ENCODE peak calls at places on chromosomes 6 and 20, in eight cellular contexts. H, L, K, C, I, X, V and F are unnamed samples.

GRCh38 chr20:37313546-37314091 is 24.2 kb downstream of the MANBAL start:
- DNase-seq in H (no peak), L (no peak), K (no peak), C (no peak), I (no peak), X (no peak), V (no peak), F (no peak)

GRCh38 chr20:44644384-44645131 is 6.9 kb downstream of the ADA start:
- DNase-seq in H (no peak), L (no peak), K (no peak), C (no peak), I (no peak), X (no peak), V (no peak), F (no peak)

GRCh38 chr20:20293986-20294385 is 73.9 kb upstream of the INSM1 start:
- DNase-seq in H (no peak), L (no peak), K (no peak), C (no peak), I (no peak), X (no peak), V (no peak), F (no peak)

GRCh38 chr20:38260025-38260377 is 534 bp downstream of the KIAA1755 start:
- DNase-seq in H (no peak), L (no peak), K (no peak), C (no peak), I (peak), X (peak), V (no peak), F (no peak)

GRCh38 chr6:139173172-139173571 is 38.3 kb downstream of the HECA start:
- DNase-seq in H (no peak), L (no peak), K (peak), C (no peak), I (no peak), X (no peak), V (no peak), F (peak)

GRCh38 chr20:50521709-50522674 is 11.8 kb downstream of the PTPN1 start:
- DNase-seq in H (no peak), L (no peak), K (no peak), C (no peak), I (no peak), X (no peak), V (no peak), F (no peak)

GRCh38 chr6:163474581-163474980 is 60.1 kb downstream of the QKI start:
- DNase-seq in H (no peak), L (no peak), K (no peak), C (no peak), I (no peak), X (no peak), V (no peak), F (no peak)

GRCh38 chr6:170383466-170384075 is 77.0 kb downstream of the FAM120B start:
- DNase-seq in H (no peak), L (no peak), K (no peak), C (no peak), I (no peak), X (no peak), V (no peak), F (no peak)

GRCh38 chr6:138182939-138183791 is 21.4 kb downstream of the ARFGEF3 start:
- DNase-seq in H (peak), L (no peak), K (no peak), C (no peak), I (no peak), X (no peak), V (no peak), F (no peak)

GRCh38 chr6:53725791-53726575 is 60.4 kb upstream of the KLHL31 start:
- DNase-seq in H (peak), L (peak), K (peak), C (peak), I (peak), X (peak), V (peak), F (peak)

DNA sequence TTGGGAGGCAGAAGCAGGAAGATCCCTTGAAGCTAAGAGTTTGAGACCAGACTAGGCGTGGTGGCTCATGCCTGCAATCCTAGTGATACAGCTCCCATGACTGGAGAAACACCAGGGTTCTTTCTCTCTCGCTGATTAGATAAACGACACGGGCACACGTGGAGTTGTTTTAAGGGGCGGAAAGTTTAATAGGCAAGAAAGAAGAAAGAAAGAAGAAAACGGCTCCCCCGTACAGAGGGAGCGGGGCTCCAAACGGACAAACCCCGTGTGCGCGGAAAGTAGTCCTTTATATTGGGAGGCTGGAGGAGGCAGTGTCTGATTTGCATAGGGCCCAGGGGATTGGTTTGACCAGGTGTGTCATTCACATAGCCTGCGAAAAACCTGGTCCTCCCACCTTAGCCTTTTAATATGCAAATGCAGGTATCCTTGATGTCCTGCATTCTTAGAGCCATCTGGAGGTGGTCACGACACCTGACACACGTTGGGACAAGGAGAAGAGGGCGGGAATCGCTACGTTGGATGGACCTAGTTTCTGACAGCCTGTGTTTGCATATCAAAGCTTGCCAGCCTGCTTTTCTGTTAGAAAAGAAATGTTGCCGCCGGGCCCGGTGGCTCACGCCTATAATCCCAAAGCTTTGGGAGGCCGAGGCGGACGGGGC is 12.0 kb upstream of the CLPSL2 start:
- DNase-seq in H (peak), L (no peak), K (no peak), C (no peak), I (no peak), X (no peak), V (no peak), F (peak)
- H3K4me3 ChIP-seq in H (peak), L (no peak), K (no peak), C (no peak), I (no peak), X (peak), V (no peak), F (peak)

GRCh38 chr20:3659492-3660261 is 3.5 kb downstream of the GFRA4 start:
- DNase-seq in H (no peak), L (no peak), K (no peak), C (no peak), I (no peak), X (no peak), V (no peak), F (no peak)
- TF ChIP-seq CTCF in H (no peak), L (no peak), K (no peak), C (no peak), I (no peak), X (no peak), V (no peak), F (no peak)

GRCh38 chr6:1388927-1389790 is at the start of gene FOXF2:
- DNase-seq in H (peak), L (no peak), K (no peak), C (no peak), I (no peak), X (peak), V (no peak), F (no peak)
- H3K4me3 ChIP-seq in H (peak), L (peak), K (peak), C (peak), I (peak), X (peak), V (peak), F (peak)

GRCh38 chr6:33407132-33407718 is 3.6 kb upstream of the PHF1 start:
- DNase-seq in H (no peak), L (no peak), K (peak), C (peak), I (peak), X (peak), V (no peak), F (peak)
- TF ChIP-seq CTCF in H (no peak), L (peak), K (peak), C (peak), I (peak), X (peak), V (peak), F (peak)

DNA sequence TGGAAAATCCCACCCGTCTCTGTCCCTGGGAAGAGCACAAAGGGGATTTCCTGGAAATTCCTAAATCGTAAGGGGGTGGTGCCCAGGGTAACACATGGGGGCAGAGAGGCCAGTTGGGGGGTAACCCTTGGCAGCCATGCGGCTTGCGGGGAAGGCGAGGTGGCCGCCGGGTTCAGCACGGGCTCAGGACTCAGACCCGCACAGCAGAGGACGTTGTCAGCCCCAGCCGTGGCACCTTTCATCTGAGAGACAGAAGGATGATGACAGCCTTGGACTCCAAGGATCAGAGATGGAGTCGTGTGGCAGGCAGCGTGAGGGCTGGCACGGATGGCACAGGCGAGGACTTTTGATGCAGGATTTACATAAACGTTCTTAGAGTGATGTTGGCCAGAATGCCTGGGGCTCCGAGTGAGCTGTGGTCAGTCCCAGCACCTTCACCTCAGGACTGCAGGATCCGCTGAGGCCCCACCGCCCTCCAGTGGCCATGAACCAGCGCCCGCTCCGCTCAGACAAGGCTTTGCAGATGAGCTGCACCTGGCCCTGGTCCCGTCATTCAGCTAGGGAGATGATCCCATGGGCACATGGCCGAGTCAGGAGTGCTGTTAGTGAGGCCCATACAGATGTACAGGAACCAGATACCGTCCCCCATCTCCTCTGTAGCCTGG is 190.3 kb downstream of the TAF4 start:
- DNase-seq in H (no peak), L (no peak), K (no peak), C (no peak), I (no peak), X (no peak), V (no peak), F (no peak)
- H3K4me3 ChIP-seq in H (no peak), L (no peak), K (no peak), C (no peak), I (no peak), X (no peak), V (no peak), F (no peak)

DNA sequence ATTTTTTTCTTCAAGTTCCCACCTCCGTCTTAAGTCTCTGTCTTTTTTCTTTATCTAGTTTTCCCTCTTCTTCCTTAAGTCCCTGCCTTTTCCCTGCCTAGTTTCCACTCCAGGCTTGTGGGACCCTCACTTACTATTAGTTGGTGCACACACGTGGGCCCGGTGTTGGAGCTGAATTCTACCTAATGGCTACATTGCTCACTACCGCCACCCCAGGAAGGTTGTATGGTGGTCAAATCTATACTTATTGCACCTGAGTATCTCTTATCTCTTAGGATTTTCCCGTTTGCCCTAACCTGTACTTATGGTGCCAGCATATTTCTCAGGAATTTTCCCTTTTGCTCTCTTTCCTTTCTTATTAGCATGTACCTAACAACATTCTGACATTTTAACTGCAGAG is 692.8 kb downstream of the EPM2A start:
- DNase-seq in H (peak), L (no peak), K (no peak), C (no peak), I (no peak), X (no peak), V (no peak), F (no peak)
- TF ChIP-seq CTCF in H (peak), L (no peak), K (peak), C (peak), I (no peak), X (peak), V (no peak), F (peak)

DNA sequence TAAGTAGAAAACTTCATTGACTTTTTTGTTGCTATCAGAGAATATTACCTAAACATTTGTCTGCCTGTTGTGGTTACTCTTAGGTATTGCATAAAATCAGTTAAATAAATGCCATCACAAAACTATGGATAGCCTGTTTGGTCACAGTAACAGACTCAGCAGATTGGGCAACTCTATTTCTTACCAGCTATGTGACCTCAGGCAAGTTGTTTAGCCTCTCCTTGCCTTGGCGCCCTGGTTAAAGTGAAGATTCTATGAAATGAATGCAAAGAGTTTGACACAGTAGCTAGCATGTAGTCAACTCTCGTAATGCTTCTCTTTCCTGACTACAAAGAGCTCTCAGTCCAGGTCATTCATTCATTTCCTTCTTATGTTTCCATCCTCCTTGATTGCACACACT is 82.5 kb upstream of the ID4 start:
- DNase-seq in H (no peak), L (no peak), K (no peak), C (no peak), I (no peak), X (no peak), V (no peak), F (peak)
- H3K4me3 ChIP-seq in H (no peak), L (no peak), K (no peak), C (no peak), I (no peak), X (no peak), V (no peak), F (no peak)

GRCh38 chr6:80338201-80338836 is 231.8 kb downstream of the BCKDHB start:
- DNase-seq in H (peak), L (peak), K (peak), C (peak), I (peak), X (peak), V (peak), F (peak)

GRCh38 chr6:80332013-80332412 is 225.5 kb downstream of the BCKDHB start:
- DNase-seq in H (no peak), L (no peak), K (no peak), C (no peak), I (no peak), X (no peak), V (no peak), F (no peak)

GRCh38 chr6:80336906-80337305 is 230.4 kb downstream of the BCKDHB start:
- DNase-seq in H (no peak), L (no peak), K (peak), C (no peak), I (no peak), X (no peak), V (no peak), F (peak)

GRCh38 chr6:80333342-80333741 is 226.9 kb downstream of the BCKDHB start:
- DNase-seq in H (no peak), L (no peak), K (no peak), C (no peak), I (no peak), X (no peak), V (no peak), F (no peak)

DNA sequence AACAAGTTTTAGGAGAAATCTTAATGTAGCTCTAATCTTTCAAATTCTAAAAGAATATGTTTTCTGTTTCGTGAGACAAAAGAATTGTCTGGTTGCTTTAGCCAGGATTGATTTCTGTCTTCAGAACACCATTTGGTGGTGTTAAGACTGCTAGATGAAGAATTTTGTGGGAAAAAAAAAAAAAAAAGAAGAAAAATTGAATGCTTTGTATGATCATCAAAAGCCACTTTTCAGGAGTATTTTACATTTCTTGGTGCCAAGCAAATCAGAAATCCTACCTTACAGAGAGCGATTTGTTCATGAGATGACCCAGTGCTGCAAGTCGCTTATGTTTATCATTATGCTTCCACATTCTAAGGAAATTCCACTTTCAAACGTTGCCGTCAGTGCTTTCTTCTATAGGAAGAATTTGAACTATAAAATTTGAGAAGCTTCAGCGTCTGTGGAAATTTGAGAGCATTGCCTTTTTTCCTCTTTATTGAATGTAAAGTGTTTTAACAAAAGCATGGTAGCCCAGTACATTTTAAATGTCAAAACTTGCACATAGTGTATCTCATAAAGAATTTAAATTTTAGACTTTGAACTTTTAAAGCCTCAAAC is 228.7 kb downstream of the BCKDHB start:
- DNase-seq in H (no peak), L (no peak), K (no peak), C (peak), I (peak), X (peak), V (no peak), F (peak)
- TF ChIP-seq CTCF in H (no peak), L (no peak), K (no peak), C (no peak), I (no peak), X (no peak), V (no peak), F (no peak)